ENCODE peak calls at places on chromosomes 16 and 17, in eight cellular contexts. X is HCT116, W is H1, Y is SK-N-MC, L is GM12878, Q is GM23338, A is HepG2, H is K562. T is an unnamed sample.

GRCh38 chr17:19756551-19756950 is 8.5 kb upstream of the ALDH3A1 start:
- DNase-seq in X (no peak), W (no peak), Y (no peak), L (no peak), Q (no peak), A (no peak), H (no peak), T (peak)

GRCh38 chr16:67447508-67448076 is 16.7 kb downstream of the HSD11B2 start:
- DNase-seq in X (peak), W (no peak), Y (no peak), L (peak), Q (peak), A (peak), H (peak), T (peak)

GRCh38 chr17:41308251-41308917 is 725 bp downstream of the KRTAP16-1 start:
- DNase-seq in X (no peak), W (no peak), Y (no peak), L (peak), Q (no peak), A (no peak), H (no peak), T (no peak)

GRCh38 chr16:84883301-84883700 is 63.5 kb downstream of the CRISPLD2 start:
- DNase-seq in X (no peak), W (no peak), Y (no peak), L (no peak), Q (no peak), A (no peak), H (no peak), T (no peak)

GRCh38 chr17:18006495-18007239 is 32.3 kb downstream of the ATPAF2 start:
- DNase-seq in X (no peak), W (no peak), Y (no peak), L (no peak), Q (peak), A (no peak), H (peak), T (no peak)

GRCh38 chr17:37821025-37821713 is 76.3 kb upstream of the HNF1B start:
- DNase-seq in X (no peak), W (no peak), Y (no peak), L (no peak), Q (no peak), A (no peak), H (no peak), T (no peak)

GRCh38 chr17:40093005-40093579 is 7.3 kb downstream of the NR1D1 start:
- DNase-seq in X (no peak), W (no peak), Y (no peak), L (no peak), Q (no peak), A (no peak), H (no peak), T (no peak)

GRCh38 chr16:54875443-54875842 is 55.2 kb upstream of the IRX5 start:
- DNase-seq in X (no peak), W (no peak), Y (peak), L (no peak), Q (peak), A (no peak), H (no peak), T (no peak)

GRCh38 chr16:84475643-84476240 is 28.7 kb downstream of the MEAK7 start:
- DNase-seq in X (no peak), W (no peak), Y (no peak), L (no peak), Q (no peak), A (peak), H (no peak), T (no peak)

GRCh38 chr16:84484579-84485254 is 19.7 kb downstream of the MEAK7 start:
- DNase-seq in X (peak), W (no peak), Y (no peak), L (no peak), Q (peak), A (peak), H (peak), T (peak)

GRCh38 chr17:77096570-77097214 is 44.1 kb upstream of the SEC14L1 start:
- DNase-seq in X (peak), W (no peak), Y (no peak), L (no peak), Q (peak), A (peak), H (no peak), T (peak)

GRCh38 chr16:11636172-11636721 is 32.0 kb upstream of the SNN start:
- DNase-seq in X (no peak), W (peak), Y (no peak), L (no peak), Q (peak), A (peak), H (peak), T (no peak)

GRCh38 chr16:87806246-87806607 is 40.4 kb upstream of the KLHDC4 start:
- DNase-seq in X (peak), W (no peak), Y (no peak), L (no peak), Q (no peak), A (no peak), H (peak), T (no peak)

GRCh38 chr16:55126456-55126855 is 195.8 kb downstream of the IRX5 start:
- DNase-seq in X (no peak), W (no peak), Y (no peak), L (no peak), Q (no peak), A (no peak), H (no peak), T (no peak)

GRCh38 chr16:5506021-5506420 is 408.4 kb upstream of the EEF2KMT start:
- DNase-seq in X (no peak), W (no peak), Y (no peak), L (no peak), Q (no peak), A (no peak), H (no peak), T (no peak)

GRCh38 chr17:19410101-19410500 is 931 bp upstream of the RNF112 start:
- DNase-seq in X (no peak), W (no peak), Y (no peak), L (no peak), Q (no peak), A (no peak), H (no peak), T (no peak)

GRCh38 chr17:72407336-72408121 is 286.7 kb downstream of the SOX9 start:
- DNase-seq in X (peak), W (no peak), Y (peak), L (no peak), Q (peak), A (no peak), H (no peak), T (peak)

GRCh38 chr16:88650749-88651275 is at the start of gene CYBA:
- DNase-seq in X (peak), W (no peak), Y (no peak), L (peak), Q (peak), A (peak), H (peak), T (peak)

GRCh38 chr17:63431939-63432804 is 13.9 kb downstream of the CYB561 start:
- DNase-seq in X (no peak), W (no peak), Y (no peak), L (no peak), Q (no peak), A (peak), H (peak), T (peak)

DNA sequence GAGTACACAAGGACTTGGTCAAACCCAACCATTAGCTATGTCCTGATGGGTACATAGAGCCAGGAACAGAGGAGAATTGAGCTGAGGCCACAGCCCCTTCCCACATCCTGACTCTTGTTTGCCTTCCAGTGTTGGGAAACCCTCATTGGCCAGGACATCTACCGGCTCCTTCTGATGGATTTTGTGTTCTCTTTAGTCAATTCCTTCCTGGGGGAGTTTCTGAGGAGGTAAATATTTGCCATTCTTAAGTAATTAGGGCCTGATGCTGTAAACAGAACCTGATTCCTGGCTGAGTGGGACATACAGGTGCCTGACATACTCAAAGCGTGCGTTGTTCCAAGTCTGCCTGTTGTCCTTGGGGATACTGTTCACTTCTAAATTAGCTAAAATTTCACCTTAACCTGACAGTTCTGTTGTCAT is 42.6 kb downstream of the GDE1 start:
- DNase-seq in X (no peak), W (no peak), Y (no peak), L (no peak), Q (peak), A (peak), H (no peak), T (no peak)
- TF ChIP-seq EZH2 in X (no peak), W (no peak), Y (no peak), L (no peak), Q (no peak), A (no peak), H (no peak), T (no peak)

DNA sequence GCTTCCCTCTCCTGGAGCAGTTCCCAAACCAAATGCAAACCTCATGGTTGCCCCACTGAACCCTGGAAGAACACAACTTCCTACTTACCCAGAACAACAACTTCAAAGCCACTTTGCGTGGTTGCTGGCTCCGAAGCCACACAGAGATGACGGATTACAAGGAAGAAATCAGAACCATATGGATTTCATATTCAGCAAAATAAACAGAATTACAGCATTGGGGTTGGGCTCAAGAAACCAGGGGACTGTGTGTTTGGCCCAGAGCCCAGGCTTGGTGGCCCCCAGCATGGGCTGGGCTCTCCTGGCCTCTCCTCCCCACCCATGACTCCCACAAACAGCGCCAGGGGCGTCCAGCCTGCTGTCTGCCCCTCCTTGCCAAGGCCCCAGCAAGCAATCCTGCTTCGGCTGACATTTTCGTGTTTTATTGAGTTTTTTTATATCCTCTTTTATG is 137.2 kb downstream of the GAS7 start:
- DNase-seq in X (no peak), W (no peak), Y (peak), L (no peak), Q (no peak), A (no peak), H (no peak), T (no peak)
- TF ChIP-seq POLR2AphosphoS5 in X (no peak), W (no peak), Y (no peak), L (no peak), Q (no peak), A (no peak), H (no peak), T (no peak)

GRCh38 chr16:60902114-60902513 is 1134.1 kb downstream of the CDH8 start:
- DNase-seq in X (no peak), W (no peak), Y (no peak), L (no peak), Q (no peak), A (no peak), H (no peak), T (no peak)
- TF ChIP-seq EZH2 in X (no peak), W (no peak), Y (no peak), L (no peak), Q (no peak), A (no peak), H (no peak), T (no peak)

GRCh38 chr17:50476545-50477315 is 1.9 kb upstream of the RSAD1 start:
- DNase-seq in X (no peak), W (no peak), Y (no peak), L (no peak), Q (no peak), A (peak), H (no peak), T (no peak)
- TF ChIP-seq POLR2AphosphoS5 in X (no peak), W (no peak), Y (no peak), L (no peak), Q (no peak), A (no peak), H (no peak), T (no peak)

GRCh38 chr16:71214771-71215381 is 15.6 kb downstream of the HYDIN start:
- DNase-seq in X (peak), W (no peak), Y (no peak), L (no peak), Q (peak), A (peak), H (peak), T (peak)
- TF ChIP-seq EZH2 in X (no peak), W (no peak), Y (no peak), L (no peak), Q (no peak), A (no peak), H (no peak), T (no peak)

GRCh38 chr16:46621902-46622676 is 910 bp upstream of the SHCBP1 start:
- DNase-seq in X (no peak), W (no peak), Y (no peak), L (no peak), Q (no peak), A (no peak), H (no peak), T (no peak)

GRCh38 chr16:46629331-46629843 is 8.2 kb upstream of the SHCBP1 start:
- DNase-seq in X (peak), W (no peak), Y (no peak), L (no peak), Q (peak), A (peak), H (peak), T (peak)

GRCh38 chr16:46632778-46633733 is 11.9 kb upstream of the SHCBP1 start:
- DNase-seq in X (no peak), W (peak), Y (no peak), L (no peak), Q (peak), A (peak), H (peak), T (no peak)

DNA sequence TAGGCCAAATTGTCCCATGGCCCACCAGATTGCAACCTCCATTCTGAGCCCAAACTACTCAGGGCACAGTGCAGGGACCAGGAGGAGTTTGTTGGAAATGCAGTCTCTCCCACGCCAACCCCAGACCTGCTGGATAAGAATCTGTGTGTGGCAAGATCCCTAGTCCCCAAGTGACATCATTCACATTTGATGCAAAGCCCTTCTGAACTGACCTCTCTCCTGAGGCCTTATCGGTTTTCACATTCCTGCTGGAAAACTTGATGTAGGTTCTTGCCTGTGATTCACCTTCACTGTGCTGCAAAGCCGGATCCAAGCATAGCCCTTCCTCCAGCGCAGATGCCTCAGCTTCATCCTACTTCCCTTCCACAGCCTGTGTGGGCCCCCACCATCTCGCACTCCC is 6.6 kb upstream of the SHCBP1 start:
- DNase-seq in X (no peak), W (no peak), Y (no peak), L (no peak), Q (no peak), A (no peak), H (peak), T (no peak)
- TF ChIP-seq POLR2AphosphoS5 in X (no peak), W (no peak), Y (no peak), L (no peak), Q (no peak), A (no peak), H (no peak), T (no peak)

GRCh38 chr17:44004077-44004760 is at the start of gene NAGS:
- DNase-seq in X (no peak), W (no peak), Y (no peak), L (no peak), Q (peak), A (peak), H (peak), T (no peak)
- TF ChIP-seq EZH2 in X (no peak), W (no peak), Y (no peak), L (no peak), Q (no peak), A (no peak), H (no peak), T (no peak)